ENCODE peak calls at places on chromosomes 11 and 22, in six cellular contexts. P is keratinocyte; A is CD8-positive, alpha-beta T cell; S is PC-3; Q is aorta; V is lung. D is an unnamed sample.

GRCh38 chr11:35389897-35390462 is 29.4 kb downstream of the SLC1A2 start:
- DNase-seq in P (no peak), A (no peak), S (peak; percentile 70), Q (no peak), V (no peak), D (no peak)

GRCh38 chr11:96390403-96390830 is 604 bp downstream of the JRKL start:
- DNase-seq in P (no peak), A (no peak), S (no peak), Q (no peak), V (no peak), D (no peak)

GRCh38 chr11:46381046-46381835 is at the start of gene MDK:
- DNase-seq in P (no peak), A (no peak), S (no peak), Q (peak; percentile 81), V (no peak), D (no peak)

GRCh38 chr11:7512525-7513209 is 1.1 kb upstream of the PPFIBP2 start:
- DNase-seq in P (no peak), A (peak; percentile 55), S (no peak), Q (peak; percentile 93), V (peak; percentile 64), D (peak; percentile 56)

GRCh38 chr11:65013130-65013691 is 749 bp upstream of the ARL2 start:
- DNase-seq in P (no peak), A (peak; percentile 92), S (peak; percentile 92), Q (peak; percentile 97), V (peak; percentile 93), D (no peak)

GRCh38 chr22:29253561-29254282 is 14.1 kb downstream of the RHBDD3 start:
- DNase-seq in P (no peak), A (no peak), S (no peak), Q (peak; percentile 66), V (no peak), D (no peak)

GRCh38 chr11:75549370-75549958 is 12.6 kb upstream of the SERPINH1 start:
- DNase-seq in P (no peak), A (no peak), S (no peak), Q (no peak), V (no peak), D (no peak)

GRCh38 chr22:44088976-44089570 is 65.0 kb downstream of the PARVB start:
- DNase-seq in P (peak; percentile 40), A (no peak), S (no peak), Q (no peak), V (no peak), D (no peak)

GRCh38 chr22:40654522-40655167 is 18.1 kb upstream of the MRTFA start:
- DNase-seq in P (no peak), A (no peak), S (peak; percentile 27), Q (no peak), V (no peak), D (no peak)

GRCh38 chr11:58513747-58514367 is 6.0 kb upstream of the OR5B21 start:
- DNase-seq in P (no peak), A (no peak), S (peak; percentile 92), Q (no peak), V (no peak), D (peak; percentile 49)

GRCh38 chr11:130314184-130314748 is 451 bp downstream of the ZBTB44 start:
- DNase-seq in P (no peak), A (peak; percentile 82), S (peak; percentile 62), Q (peak; percentile 87), V (peak; percentile 59), D (peak; percentile 59)

GRCh38 chr11:112163875-112164521 is at the start of gene IL18:
- DNase-seq in P (no peak), A (no peak), S (peak; percentile 87), Q (no peak), V (peak; percentile 74), D (no peak)

GRCh38 chr11:121703166-121703565 is 250.4 kb upstream of the SORL1-AS1 start:
- DNase-seq in P (no peak), A (no peak), S (no peak), Q (no peak), V (no peak), D (no peak)

GRCh38 chr22:17930455-17931313 is 93.7 kb downstream of the MICAL3 start:
- DNase-seq in P (no peak), A (no peak), S (no peak), Q (no peak), V (no peak), D (no peak)

GRCh38 chr11:126146454-126147192 is 64.8 kb downstream of the RPUSD4 start:
- DNase-seq in P (no peak), A (no peak), S (no peak), Q (peak; percentile 26), V (no peak), D (no peak)

GRCh38 chr22:39954584-39955055 is 5.6 kb upstream of the TMA7B start:
- DNase-seq in P (no peak), A (no peak), S (peak; percentile 24), Q (no peak), V (no peak), D (peak; percentile 66)

GRCh38 chr11:66069715-66070603 is at the start of gene PACS1:
- DNase-seq in P (no peak), A (peak; percentile 90), S (peak; percentile 81), Q (peak; percentile 94), V (peak; percentile 80), D (peak; percentile 91)

GRCh38 chr22:37228106-37229011 is 15.7 kb downstream of the RAC2 start:
- DNase-seq in P (no peak), A (peak; percentile 74), S (peak; percentile 73), Q (peak; percentile 74), V (no peak), D (peak; percentile 11)
- H3K4me1 ChIP-seq in P (peaks cover 28% of the 10 kb centered on the region), A (peaks cover 94% of the 10 kb centered on the region), S (peaks cover 33% of the 10 kb centered on the region), Q (no peaks in the 10 kb centered on the region), V (no peaks in the 10 kb centered on the region), D (peaks cover 28% of the 10 kb centered on the region)

GRCh38 chr11:9740202-9740881 is 76.5 kb downstream of the SWAP70 start:
- DNase-seq in P (no peak), A (no peak), S (peak; percentile 70), Q (no peak), V (no peak), D (no peak)
- H3K27ac ChIP-seq in P (peak overlapping the region; percentile 25), A (no peak overlapping the region), S (no peak overlapping the region), Q (peak overlapping the region; percentile 67), V (peak overlapping the region; percentile 80), D (no peak overlapping the region)

GRCh38 chr22:47795477-47796127 is 1033.2 kb downstream of the TBC1D22A start:
- DNase-seq in P (no peak), A (peak; percentile 38), S (no peak), Q (no peak), V (no peak), D (no peak)

GRCh38 chr22:47797546-47797945 is 1035.1 kb downstream of the TBC1D22A start:
- DNase-seq in P (no peak), A (no peak), S (no peak), Q (no peak), V (no peak), D (no peak)

GRCh38 chr22:47794851-47795250 is 1032.4 kb downstream of the TBC1D22A start:
- DNase-seq in P (no peak), A (peak; percentile 19), S (no peak), Q (no peak), V (no peak), D (peak; percentile 33)

GRCh38 chr22:47796128-47796908 is 1033.9 kb downstream of the TBC1D22A start:
- DNase-seq in P (no peak), A (peak; percentile 38), S (no peak), Q (no peak), V (no peak), D (peak; percentile 23)

GRCh38 chr22:47798229-47798628 is 1035.8 kb downstream of the TBC1D22A start:
- DNase-seq in P (no peak), A (peak; percentile 11), S (no peak), Q (no peak), V (no peak), D (peak; percentile 11)
- H3K9me3 ChIP-seq in P (no peaks in the 10 kb centered on the region), A (no peaks in the 10 kb centered on the region), S (no peaks in the 10 kb centered on the region), Q (no peaks in the 10 kb centered on the region), V (no peaks in the 10 kb centered on the region), D (no peaks in the 10 kb centered on the region)

GRCh38 chr22:36305813-36306212 is 52.9 kb downstream of the APOL1 start:
- DNase-seq in P (no peak), A (no peak), S (no peak), Q (no peak), V (no peak), D (no peak)
- H3K4me1 ChIP-seq in P (no peaks in the 10 kb centered on the region), A (peaks cover 6% of the 10 kb centered on the region), S (peaks cover 36% of the 10 kb centered on the region), Q (no peaks in the 10 kb centered on the region), V (no peaks in the 10 kb centered on the region), D (peaks cover 44% of the 10 kb centered on the region)

D was measured in SJSA1.